ENCODE peak calls at places on chromosomes 13 and 19, in eight cellular contexts. L is glutamatergic neuron; W is adipocyte; F is iPS DF 6.9; M is non-pigmented ciliary epithelial cell; D is stimulated activated CD8-positive, alpha-beta memory T cell treated with anti-CD3 and anti-CD28 coated beads, Interleukin-2, amount 100 ng/mL, for 48 hours; K is naive thymus-derived CD8-positive, alpha-beta T cell; G is lung microvascular endothelial cell. T is an unnamed sample.

GRCh38 chr19:46624958-46625661 is at the start of gene PTGIR:
- DNase-seq in L (no peak), W (peak), F (no peak), M (no peak), D (no peak), K (no peak), G (no peak), T (no peak)

GRCh38 chr13:51004111-51004865 is 94.7 kb downstream of the RNASEH2B start:
- DNase-seq in L (no peak), W (no peak), F (no peak), M (no peak), D (no peak), K (no peak), G (no peak), T (no peak)

GRCh38 chr19:15900504-15900903 is 2.6 kb upstream of the CYP4F2 start:
- DNase-seq in L (no peak), W (no peak), F (no peak), M (no peak), D (no peak), K (no peak), G (no peak), T (no peak)

GRCh38 chr19:41531438-41532311 is 44.3 kb upstream of the CEACAM21 start:
- DNase-seq in L (no peak), W (no peak), F (no peak), M (peak), D (peak), K (peak), G (peak), T (peak)

GRCh38 chr13:41019027-41019487 is at the start of gene ELF1:
- DNase-seq in L (no peak), W (peak), F (no peak), M (no peak), D (no peak), K (peak), G (peak), T (peak)

GRCh38 chr13:28012383-28012782 is 23.9 kb upstream of the URAD start:
- DNase-seq in L (no peak), W (no peak), F (no peak), M (no peak), D (no peak), K (no peak), G (no peak), T (no peak)

GRCh38 chr19:29567366-29567915 is 38.6 kb upstream of the POP4 start:
- DNase-seq in L (no peak), W (no peak), F (no peak), M (no peak), D (no peak), K (no peak), G (no peak), T (no peak)

GRCh38 chr13:40233731-40234195 is 432.7 kb downstream of the FOXO1 start:
- DNase-seq in L (no peak), W (no peak), F (no peak), M (no peak), D (no peak), K (no peak), G (no peak), T (no peak)

GRCh38 chr19:23409392-23410048 is 14.2 kb upstream of the ZNF91 start:
- DNase-seq in L (no peak), W (no peak), F (no peak), M (no peak), D (no peak), K (no peak), G (no peak), T (no peak)

GRCh38 chr19:6210721-6211600 is 68.8 kb downstream of the MLLT1 start:
- DNase-seq in L (no peak), W (no peak), F (no peak), M (no peak), D (no peak), K (no peak), G (no peak), T (no peak)

GRCh38 chr19:17090501-17091074 is 15.0 kb downstream of the MYO9B start:
- DNase-seq in L (no peak), W (no peak), F (no peak), M (no peak), D (no peak), K (no peak), G (peak), T (no peak)

GRCh38 chr19:4052993-4053422 is 13.7 kb downstream of the ZBTB7A start:
- DNase-seq in L (no peak), W (no peak), F (no peak), M (no peak), D (no peak), K (no peak), G (no peak), T (no peak)

GRCh38 chr13:40438999-40439797 is 227.2 kb downstream of the FOXO1 start:
- DNase-seq in L (no peak), W (peak), F (no peak), M (no peak), D (no peak), K (peak), G (peak), T (no peak)

GRCh38 chr19:14135985-14136508 is 342 bp downstream of the ASF1B start:
- DNase-seq in L (no peak), W (no peak), F (no peak), M (no peak), D (no peak), K (no peak), G (no peak), T (no peak)

GRCh38 chr19:54454781-54455675 is 6.0 kb downstream of the LENG8 start:
- DNase-seq in L (no peak), W (no peak), F (no peak), M (no peak), D (no peak), K (no peak), G (no peak), T (no peak)

GRCh38 chr19:8143041-8143440 is 6.4 kb downstream of the FBN3 start:
- DNase-seq in L (no peak), W (no peak), F (no peak), M (no peak), D (no peak), K (no peak), G (no peak), T (no peak)

GRCh38 chr19:44657211-44657921 is 13.7 kb downstream of the PVR start:
- DNase-seq in L (peak), W (peak), F (no peak), M (no peak), D (peak), K (peak), G (peak), T (peak)

GRCh38 chr19:57566396-57567256 is 7.0 kb upstream of the ZNF550 start:
- DNase-seq in L (no peak), W (peak), F (no peak), M (no peak), D (no peak), K (no peak), G (peak), T (no peak)

GRCh38 chr19:49930483-49931011 is 1.2 kb upstream of the NUP62 start:
- DNase-seq in L (peak), W (peak), F (no peak), M (no peak), D (no peak), K (peak), G (peak), T (peak)